ENCODE peak calls at places on chromosomes 16 and 17, in seven cellular contexts. K is stomach; R is naive thymus-derived CD4-positive, alpha-beta T cell; O is effector memory CD4-positive, alpha-beta T cell; H is HCT116; F is WERI-Rb-1; N is CD8-positive, alpha-beta T cell. L is an unnamed sample. For H3K36me3, the result is how much of the 10 kb centered on the place peaks cover.

GRCh38 chr17:21542991-21543390 is 149.3 kb upstream of the KCNJ18 start:
- DNase-seq in K (no peak), R (no peak), O (no peak), H (no peak), F (no peak), N (no peak), L (no peak)

GRCh38 chr17:4297351-4297750 is 33.6 kb upstream of the ANKFY1 start:
- DNase-seq in K (no peak), R (no peak), O (no peak), H (no peak), F (no peak), N (no peak), L (no peak)

GRCh38 chr17:76995352-76996105 is 127.3 kb downstream of the MGAT5B start:
- DNase-seq in K (no peak), R (peak), O (no peak), H (no peak), F (no peak), N (no peak), L (no peak)

GRCh38 chr17:3704931-3705717 is 9.2 kb upstream of the P2RX5 start:
- DNase-seq in K (no peak), R (no peak), O (no peak), H (no peak), F (no peak), N (no peak), L (no peak)

GRCh38 chr17:9363440-9364350 is 211.9 kb downstream of the STX8 start:
- DNase-seq in K (no peak), R (no peak), O (no peak), H (peak), F (no peak), N (no peak), L (no peak)

GRCh38 chr17:75763613-75764416 is 1.2 kb downstream of the GALK1 start:
- DNase-seq in K (no peak), R (no peak), O (no peak), H (no peak), F (no peak), N (no peak), L (no peak)

GRCh38 chr16:78405833-78406232 is 306.4 kb downstream of the WWOX start:
- DNase-seq in K (no peak), R (no peak), O (no peak), H (no peak), F (no peak), N (no peak), L (no peak)

GRCh38 chr17:79830763-79831366 is 8.4 kb downstream of the CBX4 start:
- DNase-seq in K (no peak), R (no peak), O (no peak), H (no peak), F (no peak), N (no peak), L (no peak)

GRCh38 chr17:2070241-2071023 is 15.5 kb downstream of the HIC1 start:
- DNase-seq in K (no peak), R (no peak), O (no peak), H (no peak), F (no peak), N (no peak), L (no peak)

GRCh38 chr16:58960484-58960883 is 226.4 kb upstream of the GOT2 start:
- DNase-seq in K (no peak), R (no peak), O (no peak), H (no peak), F (no peak), N (no peak), L (no peak)

GRCh38 chr17:36611345-36612072 is 10.1 kb downstream of the MRM1 start:
- DNase-seq in K (no peak), R (no peak), O (no peak), H (no peak), F (no peak), N (no peak), L (no peak)

GRCh38 chr16:26374279-26374925 is 682.6 kb downstream of the HS3ST4 start:
- DNase-seq in K (no peak), R (no peak), O (no peak), H (no peak), F (no peak), N (no peak), L (no peak)

GRCh38 chr17:67056746-67057490 is 12.6 kb downstream of the CACNG1 start:
- DNase-seq in K (no peak), R (no peak), O (no peak), H (no peak), F (no peak), N (peak), L (no peak)
- H3K27ac ChIP-seq in K (no peak), R (no peak), O (no peak), H (no peak), F (no peak), N (no peak), L (no peak)

DNA sequence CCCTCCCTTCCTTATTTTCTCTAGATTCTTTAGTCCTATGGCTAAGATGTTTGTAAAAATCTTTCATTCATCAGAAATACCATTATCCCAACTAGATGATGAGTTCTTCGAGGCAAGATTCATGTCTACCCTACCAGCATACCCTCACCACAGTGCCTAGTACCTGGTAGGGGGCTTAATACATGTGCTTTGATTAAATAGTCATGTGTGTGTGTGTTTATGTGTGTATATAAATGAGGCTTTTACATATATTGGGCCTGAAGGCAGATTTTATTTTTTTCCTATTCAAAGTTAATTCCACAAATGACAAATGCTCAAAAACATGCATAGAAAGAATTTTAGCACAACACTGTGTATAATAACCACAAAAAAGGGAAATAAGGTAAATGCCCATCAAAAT is 193.0 kb upstream of the IRX3 start:
- DNase-seq in K (no peak), R (no peak), O (no peak), H (no peak), F (no peak), N (no peak), L (no peak)
- H3K36me3 ChIP-seq in K (under half), R (under half), O (under half), H (under half), F (under half), N (under half), L (under half)

GRCh38 chr16:22664132-22664531 is 149.8 kb upstream of the HS3ST2 start:
- DNase-seq in K (no peak), R (no peak), O (no peak), H (no peak), F (no peak), N (no peak), L (no peak)

GRCh38 chr16:22660441-22661160 is 149.9 kb downstream of the NPIPB5 start:
- DNase-seq in K (no peak), R (no peak), O (no peak), H (no peak), F (no peak), N (peak), L (no peak)

GRCh38 chr16:22663389-22664064 is 150.4 kb upstream of the HS3ST2 start:
- DNase-seq in K (no peak), R (no peak), O (no peak), H (no peak), F (no peak), N (no peak), L (no peak)

GRCh38 chr16:22661161-22661647 is 150.5 kb downstream of the NPIPB5 start:
- DNase-seq in K (no peak), R (no peak), O (no peak), H (no peak), F (no peak), N (peak), L (no peak)

DNA sequence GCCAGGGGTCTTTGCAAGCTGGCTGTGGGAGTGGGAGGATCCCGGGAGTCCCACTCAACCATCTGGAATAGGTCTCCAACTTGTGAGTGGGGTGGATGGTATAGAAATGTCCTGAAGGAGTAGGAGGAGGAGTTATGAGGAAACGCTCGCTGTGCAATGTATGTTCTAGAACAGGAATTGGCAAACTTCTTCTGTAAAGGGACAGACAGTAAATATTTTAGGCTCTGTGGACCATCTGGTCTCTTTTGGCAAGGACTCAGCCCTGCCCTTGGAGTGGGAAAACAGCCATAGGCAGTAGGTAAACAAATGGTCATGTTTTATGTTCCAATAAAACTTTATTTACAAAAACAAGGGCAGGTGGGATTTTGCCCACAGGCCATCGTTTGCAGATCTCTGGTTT is 149.2 kb downstream of the NPIPB5 start:
- DNase-seq in K (no peak), R (no peak), O (no peak), H (no peak), F (no peak), N (no peak), L (no peak)
- H3K27ac ChIP-seq in K (no peak), R (no peak), O (no peak), H (no peak), F (no peak), N (no peak), L (no peak)

DNA sequence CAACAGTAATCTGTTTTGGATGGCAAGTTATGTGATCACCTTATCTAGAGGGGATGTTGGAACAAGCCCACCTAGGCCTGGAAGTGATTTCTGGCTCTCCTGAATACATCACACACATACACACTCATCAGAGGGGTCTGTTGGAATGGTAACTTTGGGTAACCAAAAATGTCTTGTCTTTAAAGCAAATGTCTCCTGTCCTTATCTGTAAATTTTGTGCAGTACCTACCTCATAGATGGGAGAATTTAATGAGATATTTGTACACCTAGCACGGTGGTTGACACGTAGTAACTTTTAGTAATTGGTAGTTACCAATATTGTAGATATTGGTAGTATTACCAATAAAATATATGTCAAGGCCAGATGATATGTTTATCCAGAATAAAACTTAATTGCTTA is 24.7 kb downstream of the HAPSTR1 start:
- DNase-seq in K (no peak), R (no peak), O (no peak), H (no peak), F (no peak), N (no peak), L (no peak)
- H3K36me3 ChIP-seq in K (under half), R (under half), O (under half), H (under half), F (half or more), N (under half), L (half or more)

GRCh38 chr16:50207652-50208051 is 54.5 kb downstream of the TENT4B start:
- DNase-seq in K (no peak), R (no peak), O (no peak), H (no peak), F (no peak), N (no peak), L (no peak)
- H3K27ac ChIP-seq in K (no peak), R (no peak), O (no peak), H (no peak), F (no peak), N (no peak), L (no peak)

DNA sequence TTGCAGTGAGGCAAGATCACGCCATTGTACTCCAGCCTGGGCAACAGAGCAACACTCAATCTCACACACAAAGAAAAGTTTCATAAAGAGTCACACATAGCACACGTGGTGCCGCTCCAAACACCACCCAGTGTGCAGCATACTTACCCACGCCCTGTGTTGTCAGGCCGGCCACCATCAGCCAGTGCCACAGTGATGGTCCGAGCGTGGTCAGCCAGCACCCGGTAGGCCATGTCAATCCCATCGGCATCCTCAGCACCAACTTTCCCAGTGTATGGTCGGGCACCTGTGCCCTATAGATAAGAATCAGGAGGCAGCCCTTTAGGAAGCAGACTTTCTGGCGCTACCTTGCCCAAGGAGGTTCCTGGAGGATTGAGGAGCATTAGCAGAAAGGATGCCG is 17.7 kb upstream of the EXOSC6 start:
- DNase-seq in K (no peak), R (no peak), O (no peak), H (no peak), F (no peak), N (no peak), L (no peak)
- H3K36me3 ChIP-seq in K (half or more), R (under half), O (half or more), H (under half), F (half or more), N (half or more), L (half or more)

DNA sequence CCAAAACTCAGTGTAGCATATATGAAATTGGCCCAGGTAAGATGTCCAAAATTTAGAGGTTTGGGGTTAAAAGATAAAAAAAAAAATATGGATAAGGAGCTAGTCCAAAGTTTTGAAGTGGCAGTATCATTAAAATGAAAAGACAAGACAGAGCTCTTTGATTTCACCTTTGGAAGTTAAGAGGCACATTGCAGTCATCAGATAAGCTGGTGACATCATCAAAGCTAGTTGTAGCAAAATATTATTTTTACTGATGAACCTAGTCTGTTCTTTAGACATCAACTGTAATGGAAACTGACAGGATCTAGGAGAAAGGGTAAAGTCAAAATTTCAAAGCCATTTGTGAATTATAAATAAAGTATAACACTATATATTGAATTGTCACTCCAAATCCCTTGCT is 603.7 kb upstream of the CDH8 start:
- DNase-seq in K (no peak), R (no peak), O (no peak), H (no peak), F (no peak), N (no peak), L (no peak)
- H3K27ac ChIP-seq in K (no peak), R (no peak), O (no peak), H (no peak), F (no peak), N (no peak), L (peak)

GRCh38 chr16:794091-794842 is 5.8 kb downstream of the CHTF18 start:
- DNase-seq in K (no peak), R (no peak), O (no peak), H (no peak), F (peak), N (no peak), L (no peak)
- H3K36me3 ChIP-seq in K (under half), R (under half), O (under half), H (under half), F (half or more), N (under half), L (under half)

GRCh38 chr16:46882940-46883307 is 1.2 kb upstream of the GPT2 start:
- DNase-seq in K (no peak), R (no peak), O (no peak), H (no peak), F (no peak), N (no peak), L (no peak)

GRCh38 chr16:46882304-46882939 is 1.7 kb upstream of the GPT2 start:
- DNase-seq in K (no peak), R (no peak), O (no peak), H (no peak), F (no peak), N (no peak), L (no peak)

GRCh38 chr16:46883690-46884512 is at the start of gene GPT2:
- DNase-seq in K (peak), R (peak), O (peak), H (peak), F (peak), N (peak), L (no peak)

GRCh38 chr16:46884513-46885293 is 541 bp downstream of the GPT2 start:
- DNase-seq in K (no peak), R (peak), O (no peak), H (no peak), F (no peak), N (no peak), L (no peak)

GRCh38 chr16:46883353-46883689 is 841 bp upstream of the GPT2 start:
- DNase-seq in K (no peak), R (peak), O (no peak), H (no peak), F (no peak), N (no peak), L (no peak)
- H3K27ac ChIP-seq in K (peak), R (no peak), O (no peak), H (peak), F (peak), N (no peak), L (no peak)